ENCODE peak calls at places on chromosomes 7 and 10, in seven cellular contexts. W is right lobe of liver, C is IMR-90, T is thyroid gland, Y is epithelial cell of proximal tubule, L is heart left ventricle, R is AG09309. D is an unnamed sample.

GRCh38 chr7:80775972-80776371 is 137.5 kb downstream of the CD36 start:
- DNase-seq in W (no peak), C (no peak), T (no peak), Y (no peak), L (no peak), R (no peak), D (no peak)

GRCh38 chr10:12499587-12499986 is 150.2 kb downstream of the CAMK1D start:
- DNase-seq in W (no peak), C (no peak), T (no peak), Y (no peak), L (no peak), R (no peak), D (no peak)

GRCh38 chr7:43808410-43808809 is 49.9 kb downstream of the BLVRA start:
- DNase-seq in W (no peak), C (no peak), T (no peak), Y (no peak), L (no peak), R (no peak), D (no peak)

GRCh38 chr10:117320050-117320665 is 55.1 kb downstream of the PDZD8 start:
- DNase-seq in W (no peak), C (peak), T (no peak), Y (no peak), L (no peak), R (no peak), D (no peak)

GRCh38 chr10:31319602-31320178 is 674 bp downstream of the ZEB1 start:
- DNase-seq in W (no peak), C (no peak), T (no peak), Y (no peak), L (peak), R (no peak), D (peak)

GRCh38 chr10:60350400-60350799 is 39.3 kb downstream of the ANK3 start:
- DNase-seq in W (no peak), C (peak), T (no peak), Y (no peak), L (no peak), R (no peak), D (no peak)

GRCh38 chr7:47827886-47828285 is 120.4 kb downstream of the PKD1L1 start:
- DNase-seq in W (no peak), C (no peak), T (no peak), Y (no peak), L (no peak), R (no peak), D (no peak)

GRCh38 chr7:110590415-110590814 is 500.5 kb upstream of the LRRN3 start:
- DNase-seq in W (no peak), C (no peak), T (peak), Y (no peak), L (no peak), R (no peak), D (peak)

GRCh38 chr7:153682628-153683027 is 369.6 kb upstream of the DPP6 start:
- DNase-seq in W (no peak), C (no peak), T (no peak), Y (no peak), L (no peak), R (no peak), D (no peak)

GRCh38 chr7:70700935-70701425 is 431.0 kb upstream of the GALNT17 start:
- DNase-seq in W (no peak), C (no peak), T (no peak), Y (no peak), L (no peak), R (no peak), D (no peak)

GRCh38 chr10:26951650-26952049 is 90.9 kb upstream of the ABI1 start:
- DNase-seq in W (no peak), C (no peak), T (no peak), Y (no peak), L (no peak), R (no peak), D (no peak)

GRCh38 chr7:96075510-96076349 is 246.2 kb downstream of the SLC25A13 start:
- DNase-seq in W (peak), C (peak), T (peak), Y (no peak), L (peak), R (no peak), D (peak)

GRCh38 chr7:95320663-95321062 is 3.7 kb downstream of the PON1 start:
- DNase-seq in W (no peak), C (no peak), T (no peak), Y (no peak), L (no peak), R (no peak), D (no peak)

GRCh38 chr7:47553309-47553708 is 28.6 kb downstream of the TNS3 start:
- DNase-seq in W (no peak), C (peak), T (no peak), Y (no peak), L (no peak), R (no peak), D (no peak)

GRCh38 chr7:157087646-157088045 is 51.1 kb upstream of the UBE3C start:
- DNase-seq in W (no peak), C (no peak), T (no peak), Y (no peak), L (no peak), R (no peak), D (no peak)

GRCh38 chr10:35448687-35449662 is 112.7 kb downstream of the CCNY start:
- DNase-seq in W (no peak), C (no peak), T (peak), Y (no peak), L (peak), R (no peak), D (no peak)

GRCh38 chr7:129702316-129702715 is 90.8 kb downstream of the NRF1 start:
- DNase-seq in W (no peak), C (peak), T (no peak), Y (no peak), L (no peak), R (peak), D (no peak)

GRCh38 chr10:132974249-132974796 is 32.0 kb upstream of the CFAP46 start:
- DNase-seq in W (no peak), C (no peak), T (no peak), Y (no peak), L (no peak), R (no peak), D (no peak)

GRCh38 chr10:72567884-72568283 is 58.0 kb downstream of the MICU1 start:
- DNase-seq in W (no peak), C (no peak), T (no peak), Y (peak), L (no peak), R (no peak), D (no peak)

DNA sequence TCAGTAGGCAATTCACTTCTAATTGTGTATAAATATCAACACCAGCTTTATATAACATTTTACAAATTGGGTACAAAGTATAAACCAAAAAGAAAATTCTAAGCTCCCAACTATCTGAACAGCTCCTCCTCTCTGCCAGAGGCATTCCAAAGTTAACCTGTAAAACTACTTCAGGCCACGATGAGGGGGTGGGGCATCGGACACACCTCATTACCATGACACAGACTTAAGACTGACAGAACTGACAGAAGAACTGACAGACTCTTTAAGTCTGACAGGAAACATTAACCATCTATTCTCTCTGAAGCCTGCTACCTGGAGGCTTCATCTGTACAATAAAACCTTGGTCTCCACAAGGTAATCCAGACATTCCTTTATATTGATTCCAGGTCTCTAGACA is 12.3 kb downstream of the ESYT2 start:
- DNase-seq in W (no peak), C (no peak), T (peak), Y (no peak), L (no peak), R (no peak), D (peak)
- H3K4me3 ChIP-seq in W (no peak), C (no peak), T (no peak), Y (no peak), L (peak), R (no peak), D (no peak)

GRCh38 chr10:122468923-122469781 is 7.8 kb downstream of the HTRA1 start:
- DNase-seq in W (no peak), C (peak), T (no peak), Y (peak), L (no peak), R (peak), D (no peak)
- TF ChIP-seq CTCF in W (no peak), C (peak), T (no peak), Y (no peak), L (no peak), R (no peak), D (no peak)

DNA sequence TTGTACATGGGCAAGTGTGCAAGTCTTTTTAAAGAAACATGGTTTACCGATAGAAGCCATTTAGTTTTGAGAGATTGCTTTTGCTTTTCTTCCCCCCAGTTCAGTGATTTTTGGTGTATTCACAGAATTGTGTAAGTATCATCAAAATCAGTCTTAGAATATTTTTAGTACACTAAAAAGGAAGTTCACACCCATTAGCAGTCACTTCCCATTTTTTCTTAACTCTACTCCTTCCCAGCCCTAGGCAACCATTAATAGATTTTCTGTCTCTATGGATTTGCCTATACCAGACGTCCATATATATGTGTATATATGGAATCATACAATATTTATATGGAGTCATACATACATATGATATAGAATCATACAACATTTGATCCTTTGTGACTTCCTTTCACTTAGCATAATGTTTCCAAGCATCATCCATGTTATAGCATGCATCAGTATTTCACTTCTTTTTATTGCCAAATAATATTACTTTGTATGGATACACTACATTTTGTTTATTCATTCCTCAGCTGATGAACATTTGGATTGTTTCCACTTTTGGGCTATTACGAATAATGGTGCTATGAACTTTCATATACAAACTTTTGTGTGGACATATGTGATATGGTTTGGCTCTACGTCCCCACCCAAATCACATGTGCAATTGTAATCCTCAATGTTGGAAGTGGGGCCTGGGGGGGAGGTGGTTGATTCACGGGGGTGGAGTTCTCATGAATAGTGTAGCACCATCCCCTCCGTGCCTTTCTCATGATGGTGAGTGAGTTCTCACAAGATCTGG is 16.5 kb upstream of the ARL4A start:
- DNase-seq in W (no peak), C (peak), T (no peak), Y (no peak), L (no peak), R (no peak), D (no peak)
- H3K4me3 ChIP-seq in W (no peak), C (no peak), T (no peak), Y (no peak), L (no peak), R (no peak), D (no peak)

GRCh38 chr7:93725954-93726353 is 151.4 kb upstream of the CALCR start:
- DNase-seq in W (no peak), C (no peak), T (no peak), Y (no peak), L (no peak), R (no peak), D (no peak)
- TF ChIP-seq CTCF in W (no peak), C (no peak), T (no peak), Y (no peak), L (no peak), R (no peak), D (no peak)

DNA sequence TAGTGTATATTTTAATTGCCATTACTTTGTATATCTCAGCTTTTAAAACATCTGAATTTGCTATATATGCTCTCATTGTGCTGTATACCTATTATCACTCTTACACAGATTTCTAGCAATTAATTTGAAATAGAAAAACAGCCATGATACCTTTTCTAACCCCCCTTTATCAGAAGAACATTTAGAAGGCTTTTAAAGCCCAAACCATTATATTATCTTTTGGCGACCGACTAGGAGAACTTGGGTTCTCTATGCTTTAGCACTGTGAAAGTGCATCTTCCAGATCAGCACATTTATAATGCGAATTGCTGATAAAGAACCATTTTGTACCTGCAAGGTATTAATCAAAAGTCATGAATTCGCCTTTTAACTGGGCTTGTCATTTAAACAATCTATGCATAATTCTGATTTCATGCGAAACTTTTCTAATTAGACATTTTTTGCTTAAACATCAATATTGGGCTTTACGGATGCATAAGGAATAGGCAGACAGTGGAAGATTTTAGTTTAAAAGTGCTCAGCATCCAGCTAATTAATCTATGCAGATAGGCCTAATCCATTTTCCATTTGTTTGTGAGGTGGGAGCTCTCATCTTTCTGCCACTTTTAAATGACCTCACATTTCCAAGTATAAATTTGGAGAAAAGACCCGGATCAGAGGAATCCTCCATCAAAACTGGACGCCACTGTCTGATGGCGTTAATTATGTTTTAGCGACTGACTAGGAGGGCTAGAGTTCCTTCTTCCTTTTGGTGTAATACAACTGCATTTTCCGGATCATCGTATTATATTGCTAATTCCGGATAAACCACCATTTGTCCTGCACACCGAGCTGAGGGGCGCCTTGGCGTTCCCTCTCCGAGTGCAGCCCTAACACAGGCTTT is 1.1 kb upstream of the MLLT10 start:
- DNase-seq in W (no peak), C (no peak), T (no peak), Y (no peak), L (no peak), R (no peak), D (no peak)
- H3K4me3 ChIP-seq in W (peak), C (peak), T (peak), Y (peak), L (peak), R (peak), D (peak)

GRCh38 chr10:48445932-48446331 is 139.5 kb downstream of the MAPK8 start:
- DNase-seq in W (no peak), C (no peak), T (no peak), Y (no peak), L (no peak), R (no peak), D (no peak)

GRCh38 chr10:48442090-48442808 is 135.8 kb downstream of the MAPK8 start:
- DNase-seq in W (no peak), C (no peak), T (no peak), Y (no peak), L (no peak), R (no peak), D (no peak)

GRCh38 chr10:48444861-48445841 is 138.7 kb downstream of the MAPK8 start:
- DNase-seq in W (no peak), C (no peak), T (peak), Y (no peak), L (no peak), R (no peak), D (peak)

GRCh38 chr10:48442809-48443177 is 136.3 kb downstream of the MAPK8 start:
- DNase-seq in W (no peak), C (no peak), T (no peak), Y (no peak), L (no peak), R (no peak), D (no peak)

DNA sequence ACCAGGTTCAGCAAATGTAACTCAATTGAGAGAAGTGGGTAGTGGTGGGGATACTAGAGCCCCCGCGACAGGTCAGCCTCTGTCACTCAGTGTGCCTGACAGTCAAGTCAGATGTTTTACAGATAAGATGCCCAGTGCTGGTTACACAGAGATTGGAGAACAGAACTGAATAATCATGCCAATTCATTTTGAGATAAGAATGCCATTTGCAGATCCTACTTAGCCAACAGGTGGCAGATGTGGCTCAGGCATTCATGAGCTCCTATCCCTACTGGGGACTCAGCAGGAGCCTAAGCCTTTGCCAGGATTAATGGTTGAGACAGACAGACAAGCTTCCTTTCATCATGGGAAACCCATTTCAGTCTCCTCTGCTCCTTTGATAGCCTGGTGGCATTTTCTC is 137.8 kb downstream of the MAPK8 start:
- DNase-seq in W (no peak), C (peak), T (peak), Y (no peak), L (no peak), R (peak), D (no peak)
- TF ChIP-seq CTCF in W (peak), C (peak), T (no peak), Y (peak), L (peak), R (peak), D (no peak)

GRCh38 chr7:130957140-130957513 is 223.1 kb upstream of the KLF14 start:
- DNase-seq in W (no peak), C (no peak), T (peak), Y (no peak), L (no peak), R (no peak), D (no peak)

GRCh38 chr7:130955560-130955919 is 221.5 kb upstream of the KLF14 start:
- DNase-seq in W (no peak), C (no peak), T (no peak), Y (no peak), L (no peak), R (no peak), D (no peak)

GRCh38 chr7:130953193-130953592 is 219.2 kb upstream of the KLF14 start:
- DNase-seq in W (no peak), C (no peak), T (no peak), Y (no peak), L (no peak), R (no peak), D (no peak)

GRCh38 chr7:130956417-130957139 is 222.6 kb upstream of the KLF14 start:
- DNase-seq in W (no peak), C (peak), T (no peak), Y (no peak), L (no peak), R (no peak), D (no peak)

DNA sequence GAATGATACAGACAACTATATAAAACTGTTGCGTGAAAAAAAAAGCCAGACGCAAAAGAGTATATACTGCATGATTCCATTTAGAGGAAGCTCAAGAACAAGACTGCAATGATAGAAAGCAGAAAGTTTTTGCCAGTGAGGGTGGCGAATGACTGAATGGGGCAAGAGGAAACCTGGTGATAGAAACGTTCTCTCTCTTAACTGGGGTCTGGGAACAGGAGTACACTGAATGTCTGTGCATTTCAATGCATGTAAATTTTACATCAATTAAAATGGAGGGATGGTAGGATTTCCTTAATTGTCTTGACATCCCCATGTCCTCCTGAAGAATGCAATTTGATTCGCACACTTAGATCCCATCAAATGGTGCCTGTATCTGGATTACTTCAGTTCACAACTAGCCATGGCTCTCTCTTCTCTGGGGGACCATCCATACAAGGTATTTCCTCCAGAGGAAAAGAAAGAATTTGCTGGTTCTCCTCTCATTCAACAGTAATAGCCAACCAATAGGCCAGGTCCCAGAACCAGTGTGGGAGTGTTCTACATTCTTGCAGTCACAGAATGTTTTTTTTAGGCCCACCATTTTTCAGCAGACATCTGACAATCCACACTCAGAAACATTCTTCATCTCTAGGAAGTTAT is 221.0 kb upstream of the KLF14 start:
- DNase-seq in W (no peak), C (no peak), T (no peak), Y (no peak), L (no peak), R (no peak), D (no peak)
- H3K4me3 ChIP-seq in W (no peak), C (no peak), T (no peak), Y (no peak), L (no peak), R (no peak), D (no peak)